ENCODE peak calls at places on chromosomes 13 and 19, in nine cellular contexts. I is fibroblast of the aortic adventitia; X is cardiac fibroblast; G is globus pallidus; B is GM20000; P is activated CD8-positive, alpha-beta memory T cell treated with anti-CD3 and anti-CD28 coated beads for 4 hours; U is activated naive CD8-positive, alpha-beta T cell treated with anti-CD3 and anti-CD28 coated beads, Interleukin-2, amount 50 U/mL, for 24 hours; A is ascending aorta; Z is stimulated activated CD4-positive, alpha-beta T cell treated with anti-CD3 and anti-CD28 coated beads, Interleukin-4, amount 100 ng/mL, for 1 hour. W is an unnamed sample.

GRCh38 chr13:80476953-80477352 is 136.0 kb upstream of the SPRY2 start:
- DNase-seq in G (no peak), P (no peak), I (no peak), B (no peak), A (no peak), Z (no peak), U (no peak), X (no peak), W (no peak)

GRCh38 chr19:38990949-38991697 is 15.6 kb upstream of the FBXO17 start:
- DNase-seq in X (peak; percentile 25), G (no peak), I (peak; percentile 8), A (no peak), U (no peak), Z (no peak), B (no peak), P (no peak), W (peak; percentile 29)

GRCh38 chr13:44306401-44307192 is 67.0 kb upstream of the SERP2 start:
- DNase-seq in I (peak; percentile 99), X (peak; percentile 99), B (no peak), G (peak; percentile 56), Z (no peak), A (peak; percentile 38), U (no peak), P (no peak), W (peak; percentile 86)

GRCh38 chr19:38289955-38290354 is 14.1 kb upstream of the C19orf33 start:
- DNase-seq in B (no peak), U (no peak), A (no peak), P (no peak), G (no peak), I (no peak), Z (no peak), X (no peak), W (no peak)

GRCh38 chr13:45055902-45056648 is 64.2 kb upstream of the GTF2F2 start:
- DNase-seq in Z (no peak), X (peak; percentile 78), B (no peak), U (peak; percentile 44), P (no peak), I (peak; percentile 95), A (no peak), G (peak; percentile 58), W (no peak)

GRCh38 chr19:44770550-44771257 is 7.0 kb upstream of the CBLC start:
- DNase-seq in I (peak; percentile 94), U (peak; percentile 96), A (peak; percentile 84), Z (peak; percentile 93), B (peak; percentile 99), X (peak; percentile 96), G (peak; percentile 54), P (peak; percentile 94), W (peak; percentile 92)

GRCh38 chr13:34913040-34913439 is 29.0 kb upstream of the NBEA start:
- DNase-seq in U (no peak), Z (no peak), B (no peak), A (no peak), X (no peak), P (no peak), I (no peak), G (no peak), W (no peak)

GRCh38 chr19:45098521-45099464 is 5.8 kb downstream of the PPP1R37 start:
- DNase-seq in Z (no peak), B (no peak), A (no peak), U (no peak), I (peak; percentile 75), X (peak; percentile 47), G (peak; percentile 88), P (no peak), W (no peak)

GRCh38 chr19:38047641-38048040 is 140.6 kb downstream of the SIPA1L3 start:
- DNase-seq in B (no peak), P (no peak), X (no peak), A (no peak), G (no peak), I (no peak), Z (no peak), U (peak; percentile 17), W (no peak)

GRCh38 chr13:20684535-20684934 is 19.0 kb upstream of the IL17D start:
- DNase-seq in I (no peak), X (peak; percentile 83), Z (no peak), A (no peak), B (no peak), G (no peak), U (no peak), P (no peak), W (no peak)

GRCh38 chr13:80379245-80379644 is 38.3 kb upstream of the SPRY2 start:
- DNase-seq in B (no peak), U (no peak), P (no peak), I (peak; percentile 15), Z (no peak), G (no peak), X (peak; percentile 87), A (no peak), W (no peak)

GRCh38 chr19:19642506-19643157 is 825 bp downstream of the GMIP start:
- DNase-seq in I (no peak), A (no peak), U (peak; percentile 55), X (peak; percentile 9), P (peak; percentile 50), Z (peak; percentile 40), B (peak; percentile 83), G (no peak), W (no peak)

GRCh38 chr13:113400621-113401451 is 36.9 kb upstream of the GRTP1 start:
- DNase-seq in P (no peak), I (no peak), B (no peak), U (no peak), X (no peak), G (no peak), Z (no peak), A (no peak), W (no peak)

GRCh38 chr13:95083758-95084157 is 217.5 kb downstream of the ABCC4 start:
- DNase-seq in U (no peak), B (no peak), P (no peak), G (no peak), A (no peak), I (peak; percentile 50), Z (no peak), X (peak; percentile 91), W (no peak)

GRCh38 chr13:63838366-63839110 is 2422.9 kb upstream of the PCDH20 start:
- DNase-seq in G (no peak), A (no peak), B (no peak), I (no peak), U (no peak), X (no peak), P (no peak), Z (no peak), W (no peak)

GRCh38 chr13:110651271-110651670 is 35.9 kb downstream of the NAXD start:
- DNase-seq in X (no peak), P (no peak), B (no peak), A (no peak), I (no peak), U (no peak), Z (no peak), G (no peak), W (no peak)

GRCh38 chr19:43504426-43505185 is at the start of gene PHLDB3:
- DNase-seq in X (no peak), I (no peak), P (no peak), U (peak; percentile 55), A (no peak), B (no peak), Z (peak; percentile 57), G (no peak), W (no peak)

GRCh38 chr13:95420501-95420900 is 119.2 kb upstream of the ABCC4 start:
- DNase-seq in U (no peak), A (no peak), X (no peak), G (no peak), I (no peak), Z (no peak), B (no peak), P (no peak), W (no peak)

GRCh38 chr13:100666124-100666523 is 8.5 kb downstream of the TMTC4 start:
- DNase-seq in B (no peak), U (no peak), A (no peak), G (no peak), X (peak; percentile 14), I (peak; percentile 61), Z (no peak), P (no peak), W (no peak)

GRCh38 chr19:15107056-15108010 is at the start of gene SYDE1:
- DNase-seq in Z (peak; percentile 27), P (no peak), U (peak; percentile 58), X (peak; percentile 73), I (peak; percentile 72), A (no peak), B (peak; percentile 44), G (no peak), W (peak; percentile 80)

GRCh38 chr13:46211521-46212351 is at the start of gene LRRC63:
- DNase-seq in P (peak; percentile 68), X (peak; percentile 52), I (peak; percentile 40), Z (peak; percentile 84), G (peak; percentile 89), A (peak; percentile 57), U (peak; percentile 87), B (peak; percentile 85), W (peak; percentile 72)

GRCh38 chr13:90171649-90172048 is 1175.8 kb upstream of the MIR17HG start:
- DNase-seq in Z (no peak), X (no peak), U (no peak), P (no peak), I (no peak), G (no peak), B (no peak), A (no peak), W (no peak)

GRCh38 chr13:33218020-33218419 is 67.5 kb downstream of the STARD13 start:
- DNase-seq in P (no peak), X (peak; percentile 48), I (no peak), B (no peak), Z (no peak), U (no peak), G (no peak), A (no peak), W (no peak)

GRCh38 chr13:48236528-48237353 is 3.7 kb downstream of the ITM2B start:
- DNase-seq in U (no peak), X (peak; percentile 77), A (no peak), B (no peak), I (peak; percentile 56), Z (no peak), P (no peak), G (peak; percentile 20), W (no peak)

GRCh38 chr13:19181021-19181620 is 503 bp downstream of the TUBA3C start:
- DNase-seq in B (no peak), G (no peak), I (no peak), Z (no peak), A (no peak), P (no peak), U (no peak), X (no peak), W (no peak)

GRCh38 chr13:46903748-46904147 is 6.9 kb upstream of the HTR2A start:
- DNase-seq in Z (no peak), G (no peak), P (no peak), U (no peak), B (no peak), X (peak; percentile 45), I (peak; percentile 40), A (no peak), W (no peak)

GRCh38 chr13:40148103-40148502 is 492.6 kb downstream of the COG6 start:
- DNase-seq in B (no peak), Z (peak; percentile 15), G (no peak), X (no peak), A (no peak), U (peak; percentile 34), I (no peak), P (peak; percentile 25), W (no peak)

GRCh38 chr19:39704181-39705044 is at the start of gene LGALS14:
- DNase-seq in P (no peak), U (no peak), G (no peak), I (no peak), A (no peak), B (peak; percentile 31), Z (no peak), X (no peak), W (no peak)

GRCh38 chr19:16588824-16589577 is 16.8 kb upstream of the SLC35E1 start:
- DNase-seq in A (no peak), G (no peak), P (no peak), I (no peak), U (peak; percentile 29), X (no peak), Z (no peak), B (no peak), W (no peak)

GRCh38 chr13:45316210-45316799 is 24.7 kb downstream of the TPT1 start:
- DNase-seq in G (no peak), X (no peak), U (no peak), A (no peak), Z (no peak), P (no peak), B (peak; percentile 39), I (no peak), W (no peak)